ENCODE peak calls at places on chromosome 15, in five cellular contexts. W is NAMALWA; Z is AG09309; M is ovary; J is stimulated activated CD8-positive, alpha-beta memory T cell treated with anti-CD3 and anti-CD28 coated beads, Interleukin-7, amount 100 ng/mL, for 4 hours. E is an unnamed sample.

GRCh38 chr15:68352401-68353062 is 75.0 kb downstream of the FEM1B start:
- DNase-seq in W (peak; percentile 23), Z (peak; percentile 97), M (no peak), J (peak; percentile 7), E (peak; percentile 82)

GRCh38 chr15:71812966-71813722 is 2.8 kb downstream of the NR2E3 start:
- DNase-seq in W (no peak), Z (no peak), M (no peak), J (no peak), E (no peak)

GRCh38 chr15:57920916-57921315 is 144.6 kb downstream of the ALDH1A2 start:
- DNase-seq in W (no peak), Z (no peak), M (no peak), J (no peak), E (no peak)

GRCh38 chr15:71288348-71288955 is 173.2 kb downstream of the THSD4 start:
- DNase-seq in W (no peak), Z (no peak), M (no peak), J (no peak), E (no peak)

GRCh38 chr15:88695046-88695445 is 56.2 kb downstream of the ISG20 start:
- DNase-seq in W (no peak), Z (peak; percentile 17), M (no peak), J (no peak), E (no peak)

GRCh38 chr15:64130159-64130558 is 21.4 kb upstream of the SNX22 start:
- DNase-seq in W (no peak), Z (no peak), M (no peak), J (no peak), E (no peak)

GRCh38 chr15:82021021-82021420 is 24.8 kb downstream of the MEX3B start:
- DNase-seq in W (no peak), Z (no peak), M (no peak), J (no peak), E (no peak)

GRCh38 chr15:62453356-62453755 is 288.3 kb upstream of the C2CD4B start:
- DNase-seq in W (no peak), Z (no peak), M (no peak), J (no peak), E (no peak)

GRCh38 chr15:101049856-101050646 is 130.9 kb downstream of the LRRK1 start:
- DNase-seq in W (no peak), Z (no peak), M (peak; percentile 73), J (no peak), E (no peak)

GRCh38 chr15:47718474-47719440 is 1.5 kb downstream of the SEMA6D start:
- DNase-seq in W (no peak), Z (no peak), M (peak; percentile 54), J (no peak), E (no peak)

GRCh38 chr15:52417501-52417900 is 111.2 kb downstream of the MYO5A start:
- DNase-seq in W (no peak), Z (no peak), M (no peak), J (no peak), E (no peak)

GRCh38 chr15:91109885-91110284 is 9.8 kb downstream of the SV2B start:
- DNase-seq in W (no peak), Z (no peak), M (no peak), J (no peak), E (no peak)

GRCh38 chr15:73899197-73900128 is 26.1 kb downstream of the TBC1D21 start:
- DNase-seq in W (no peak), Z (no peak), M (no peak), J (no peak), E (no peak)

GRCh38 chr15:52021128-52021671 is 2.2 kb downstream of the MAPK6 start:
- DNase-seq in W (peak; percentile 71), Z (peak; percentile 87), M (no peak), J (peak; percentile 71), E (peak; percentile 91)

GRCh38 chr15:40906101-40906946 is 12.1 kb downstream of the VPS18 start:
- DNase-seq in W (peak; percentile 95), Z (peak; percentile 89), M (peak; percentile 90), J (peak; percentile 41), E (peak; percentile 86)

GRCh38 chr15:58966698-58967097 is 20.8 kb upstream of the RNF111 start:
- DNase-seq in W (no peak), Z (no peak), M (no peak), J (no peak), E (no peak)

GRCh38 chr15:26805470-26805869 is 32.6 kb upstream of the GABRB3 start:
- DNase-seq in W (no peak), Z (no peak), M (no peak), J (no peak), E (no peak)

GRCh38 chr15:40769310-40770146 is at the start of gene C15orf62:
- DNase-seq in W (peak; percentile 96), Z (no peak), M (peak; percentile 60), J (peak; percentile 80), E (no peak)

GRCh38 chr15:54722342-54722986 is 474.3 kb downstream of the RSL24D1 start:
- DNase-seq in W (peak; percentile 2), Z (no peak), M (no peak), J (no peak), E (no peak)

GRCh38 chr15:60835974-60836373 is 357.0 kb upstream of the ICE2 start:
- DNase-seq in W (no peak), Z (peak; percentile 85), M (no peak), J (no peak), E (no peak)

GRCh38 chr15:74306801-74307217 is 60.6 kb downstream of the CYP11A1 start:
- DNase-seq in W (no peak), Z (no peak), M (no peak), J (no peak), E (no peak)

GRCh38 chr15:40440300-40441011 is at the start of gene BAHD1:
- DNase-seq in W (peak; percentile 94), Z (peak; percentile 67), M (peak; percentile 99), J (peak; percentile 90), E (peak; percentile 79)

GRCh38 chr15:72614810-72615532 is 39.5 kb upstream of the GOLGA6B start:
- DNase-seq in W (no peak), Z (no peak), M (no peak), J (no peak), E (no peak)

GRCh38 chr15:85800460-85801123 is 5.9 kb upstream of the KLHL25 start:
- DNase-seq in W (no peak), Z (peak; percentile 11), M (no peak), J (no peak), E (no peak)

GRCh38 chr15:73258271-73259108 is 110.3 kb downstream of the HCN4 start:
- DNase-seq in W (no peak), Z (no peak), M (no peak), J (no peak), E (no peak)

GRCh38 chr15:90869601-90870353 is 1.4 kb downstream of the FURIN start:
- DNase-seq in W (no peak), Z (no peak), M (no peak), J (no peak), E (no peak)

GRCh38 chr15:48355377-48355776 is 24.1 kb downstream of the DUT start:
- DNase-seq in W (no peak), Z (peak; percentile 81), M (no peak), J (no peak), E (no peak)

GRCh38 chr15:82165948-82166376 is 96.6 kb downstream of the EFL1 start:
- DNase-seq in W (no peak), Z (no peak), M (no peak), J (no peak), E (no peak)

GRCh38 chr15:64349375-64349774 is 6.6 kb downstream of the CSNK1G1 start:
- DNase-seq in W (no peak), Z (no peak), M (no peak), J (no peak), E (no peak)